ENCODE peak calls at places on chromosomes 5 and 9, in seven cellular contexts. M, L, Y, E, J, X and H are unnamed samples.
A peak's percentile ranks its signal among the peaks of the same experiment; 100 is the strongest.

GRCh38 chr5:176388003-176388340 is 426 bp downstream of the NOP16 start:
- DNase-seq in M (no peak), L (peak; percentile 36), Y (no peak), E (no peak), J (no peak), X (peak; percentile 13), H (no peak)

GRCh38 chr9:126999315-127000068 is 84.9 kb downstream of the RALGPS1 start:
- DNase-seq in M (no peak), L (no peak), Y (no peak), E (no peak), J (no peak), X (no peak), H (no peak)

GRCh38 chr9:114039484-114039883 is 38.6 kb downstream of the AMBP start:
- DNase-seq in M (no peak), L (no peak), Y (peak; percentile 8), E (no peak), J (no peak), X (no peak), H (peak; percentile 34)

GRCh38 chr9:28770226-28770625 is 1196.9 kb upstream of the C9orf72 start:
- DNase-seq in M (no peak), L (no peak), Y (no peak), E (no peak), J (no peak), X (no peak), H (no peak)

GRCh38 chr5:43401827-43402226 is 10.4 kb downstream of the CCL28 start:
- DNase-seq in M (no peak), L (peak; percentile 52), Y (no peak), E (no peak), J (no peak), X (no peak), H (peak; percentile 83)

GRCh38 chr5:50934343-50934742 is 267.9 kb downstream of the PARP8 start:
- DNase-seq in M (no peak), L (no peak), Y (no peak), E (no peak), J (no peak), X (no peak), H (no peak)

GRCh38 chr5:37533851-37534250 is 154.7 kb downstream of the WDR70 start:
- DNase-seq in M (no peak), L (no peak), Y (no peak), E (no peak), J (no peak), X (no peak), H (no peak)

GRCh38 chr9:133490865-133491655 is 12.2 kb upstream of the SLC2A6 start:
- DNase-seq in M (no peak), L (no peak), Y (no peak), E (no peak), J (no peak), X (no peak), H (peak; percentile 50)

GRCh38 chr5:141574122-141574510 is 44.7 kb downstream of the DIAPH1 start:
- DNase-seq in M (no peak), L (no peak), Y (no peak), E (no peak), J (no peak), X (no peak), H (no peak)

GRCh38 chr5:150407097-150407720 is 5.5 kb downstream of the CD74 start:
- DNase-seq in M (no peak), L (no peak), Y (no peak), E (no peak), J (no peak), X (no peak), H (peak; percentile 60)

GRCh38 chr5:425714-426113 is 17.3 kb upstream of the EXOC3 start:
- DNase-seq in M (peak; percentile 34), L (no peak), Y (no peak), E (no peak), J (no peak), X (no peak), H (peak; percentile 76)

GRCh38 chr5:151750121-151750520 is 8.3 kb downstream of the ATOX1 start:
- DNase-seq in M (no peak), L (no peak), Y (no peak), E (no peak), J (no peak), X (no peak), H (no peak)

GRCh38 chr9:122791872-122792669 is 3.3 kb downstream of the OR5C1 start:
- DNase-seq in M (no peak), L (no peak), Y (no peak), E (no peak), J (no peak), X (no peak), H (no peak)

GRCh38 chr9:130962418-130963316 is 23.6 kb upstream of the FIBCD1 start:
- DNase-seq in M (peak; percentile 85), L (peak; percentile 98), Y (no peak), E (no peak), J (no peak), X (peak; percentile 92), H (peak; percentile 100)

GRCh38 chr5:68214472-68215207 is 916 bp upstream of the PIK3R1 start:
- DNase-seq in M (no peak), L (no peak), Y (no peak), E (no peak), J (no peak), X (no peak), H (peak; percentile 60)

GRCh38 chr9:92295827-92296258 is 2.3 kb upstream of the IARS1 start:
- DNase-seq in M (no peak), L (no peak), Y (no peak), E (no peak), J (no peak), X (no peak), H (no peak)

GRCh38 chr5:79020861-79021561 is 35.9 kb upstream of the ARSB start:
- DNase-seq in M (peak; percentile 51), L (peak; percentile 61), Y (peak; percentile 54), E (peak; percentile 4), J (peak; percentile 77), X (peak; percentile 5), H (no peak)

GRCh38 chr9:109190151-109190550 is 23.1 kb upstream of the FRRS1L start:
- DNase-seq in M (no peak), L (no peak), Y (no peak), E (no peak), J (no peak), X (no peak), H (no peak)

GRCh38 chr9:92501671-92502393 is 19.5 kb upstream of the ASPN start:
- DNase-seq in M (peak; percentile 91), L (peak; percentile 49), Y (no peak), E (no peak), J (no peak), X (no peak), H (no peak)

GRCh38 chr9:8736805-8737204 is 937.2 kb upstream of the DMAC1 start:
- DNase-seq in M (no peak), L (no peak), Y (no peak), E (no peak), J (no peak), X (no peak), H (no peak)

GRCh38 chr5:135915466-135916001 is 19.9 kb upstream of the IL9 start:
- DNase-seq in M (no peak), L (no peak), Y (no peak), E (no peak), J (no peak), X (no peak), H (no peak)

GRCh38 chr9:134044944-134045343 is 19.7 kb downstream of the BRD3OS start:
- DNase-seq in M (no peak), L (no peak), Y (no peak), E (no peak), J (no peak), X (no peak), H (no peak)

GRCh38 chr5:33034777-33035176 is 323.7 kb downstream of the NPR3 start:
- DNase-seq in M (no peak), L (no peak), Y (no peak), E (no peak), J (no peak), X (no peak), H (no peak)

GRCh38 chr5:143721960-143722359 is 90.0 kb upstream of the HMHB1 start:
- DNase-seq in M (no peak), L (no peak), Y (no peak), E (no peak), J (no peak), X (no peak), H (no peak)

GRCh38 chr5:62326302-62326701 is 20.3 kb downstream of the KIF2A start:
- DNase-seq in M (no peak), L (no peak), Y (no peak), E (no peak), J (no peak), X (no peak), H (no peak)

GRCh38 chr5:98942849-98943248 is 14.0 kb upstream of the CHD1 start:
- DNase-seq in M (peak; percentile 42), L (no peak), Y (no peak), E (no peak), J (no peak), X (no peak), H (no peak)

GRCh38 chr9:127825319-127826051 is 22.8 kb downstream of the FPGS start:
- DNase-seq in M (no peak), L (no peak), Y (no peak), E (no peak), J (no peak), X (no peak), H (peak; percentile 59)

GRCh38 chr5:33343661-33344327 is 97.0 kb upstream of the TARS1 start:
- DNase-seq in M (peak; percentile 90), L (peak; percentile 59), Y (no peak), E (no peak), J (no peak), X (peak; percentile 88), H (peak; percentile 46)

GRCh38 chr5:65355301-65355700 is 126.4 kb downstream of the ADAMTS6 start:
- DNase-seq in M (no peak), L (no peak), Y (no peak), E (no peak), J (no peak), X (no peak), H (no peak)

GRCh38 chr5:98844865-98845264 is 71.4 kb downstream of the RGMB start:
- DNase-seq in M (no peak), L (no peak), Y (no peak), E (no peak), J (no peak), X (no peak), H (no peak)